ENCODE peak calls at places on chromosomes 4 and X, in nine cellular contexts. W is left lung; B is left ventricle myocardium inferior; J is colonic mucosa; P is cardiac muscle cell; S is osteoblast; T is tibial artery; H is CD8-positive, alpha-beta T cell; Q is DND-41. Z is an unnamed sample.

GRCh38 chrX:65587616-65588526 is 53.3 kb upstream of the LAS1L start:
- DNase-seq in W (peak; percentile 83), B (peak; percentile 80), J (peak; percentile 90), P (no peak), S (peak; percentile 70), T (peak; percentile 81), H (no peak), Q (no peak), Z (peak; percentile 80)

GRCh38 chr4:161813389-161813788 is 350.4 kb downstream of the FSTL5 start:
- DNase-seq in W (no peak), B (no peak), J (no peak), P (no peak), S (no peak), T (no peak), H (no peak), Q (no peak), Z (no peak)

GRCh38 chr4:108940086-108941033 is 177.5 kb upstream of the ETNPPL start:
- DNase-seq in W (no peak), B (no peak), J (no peak), P (no peak), S (no peak), T (no peak), H (no peak), Q (peak; percentile 39), Z (no peak)

GRCh38 chr4:16110199-16110598 is 26.4 kb upstream of the PROM1 start:
- DNase-seq in W (no peak), B (no peak), J (no peak), P (no peak), S (no peak), T (no peak), H (no peak), Q (no peak), Z (no peak)

GRCh38 chr4:37628977-37629609 is 57.1 kb downstream of the RELL1 start:
- DNase-seq in W (no peak), B (no peak), J (no peak), P (no peak), S (peak; percentile 80), T (peak; percentile 41), H (no peak), Q (no peak), Z (no peak)

GRCh38 chr4:1714303-1715001 is 2.3 kb upstream of the SLBP start:
- DNase-seq in W (no peak), B (no peak), J (no peak), P (no peak), S (peak; percentile 64), T (no peak), H (no peak), Q (no peak), Z (no peak)

GRCh38 chr4:181957088-181957487 is 286.1 kb upstream of the TENM3 start:
- DNase-seq in W (no peak), B (no peak), J (no peak), P (no peak), S (no peak), T (no peak), H (no peak), Q (no peak), Z (no peak)

GRCh38 chr4:3765271-3766206 is 646 bp upstream of the ADRA2C start:
- DNase-seq in W (no peak), B (peak; percentile 26), J (peak; percentile 26), P (peak; percentile 84), S (peak; percentile 100), T (peak; percentile 44), H (no peak), Q (no peak), Z (no peak)

GRCh38 chr4:1598641-1599481 is 85.3 kb downstream of the FAM53A start:
- DNase-seq in W (peak; percentile 66), B (no peak), J (no peak), P (no peak), S (peak; percentile 74), T (no peak), H (no peak), Q (no peak), Z (no peak)

GRCh38 chrX:131762802-131763234 is 218.9 kb downstream of the OR13H1 start:
- DNase-seq in W (no peak), B (no peak), J (peak; percentile 78), P (no peak), S (no peak), T (no peak), H (no peak), Q (no peak), Z (no peak)

GRCh38 chr4:16140520-16141249 is 56.9 kb upstream of the PROM1 start:
- DNase-seq in W (no peak), B (no peak), J (peak; percentile 89), P (peak; percentile 60), S (peak; percentile 74), T (no peak), H (no peak), Q (no peak), Z (no peak)

GRCh38 chrX:87518504-87518903 is 902 bp downstream of the KLHL4 start:
- DNase-seq in W (no peak), B (no peak), J (no peak), P (peak; percentile 8), S (no peak), T (no peak), H (no peak), Q (no peak), Z (no peak)
- H3K4me3 ChIP-seq in W (no peak overlapping the region), B (peak overlapping the region; percentile 61), J (no peak overlapping the region), P (peak overlapping the region; percentile 62), S (peak overlapping the region; percentile 61), T (peak overlapping the region; percentile 41), H (no peak overlapping the region), Q (peak overlapping the region; percentile 57), Z (peak overlapping the region; percentile 60)

GRCh38 chr4:153759407-153760226 is at the start of gene RNF175:
- DNase-seq in W (peak; percentile 85), B (no peak), J (no peak), P (peak; percentile 56), S (peak; percentile 77), T (no peak), H (no peak), Q (no peak), Z (no peak)
- H3K27ac ChIP-seq in W (no peak within 1 kb of the TSS), B (no peak within 1 kb of the TSS), J (no peak within 1 kb of the TSS), P (no peak within 1 kb of the TSS), S (no peak within 1 kb of the TSS), T (no peak within 1 kb of the TSS), H (no peak within 1 kb of the TSS), Q (no peak within 1 kb of the TSS), Z (no peak within 1 kb of the TSS)

GRCh38 chrX:44817029-44817428 is 26.8 kb upstream of the DUSP21 start:
- DNase-seq in W (no peak), B (no peak), J (no peak), P (no peak), S (no peak), T (no peak), H (no peak), Q (no peak), Z (no peak)

GRCh38 chrX:44816369-44816768 is 27.5 kb upstream of the DUSP21 start:
- DNase-seq in W (no peak), B (no peak), J (no peak), P (no peak), S (no peak), T (no peak), H (no peak), Q (no peak), Z (no peak)
- TF ChIP-seq CTCF in W (no peak), B (no peak), J (no peak), P (no peak), S (no peak), T (no peak), H (no peak), Q (no peak), Z (no peak)

GRCh38 chrX:69372435-69372834 is 131.7 kb upstream of the NALF2 start:
- DNase-seq in W (no peak), B (no peak), J (no peak), P (no peak), S (no peak), T (no peak), H (no peak), Q (no peak), Z (peak; percentile 16)
- H3K4me3 ChIP-seq in W (no peak overlapping the region), B (no peak overlapping the region), J (no peak overlapping the region), P (no peak overlapping the region), S (no peak overlapping the region), T (no peak overlapping the region), H (no peak overlapping the region), Q (no peak overlapping the region), Z (no peak overlapping the region)

GRCh38 chr4:165506780-165507305 is 128.0 kb downstream of the CPE start:
- DNase-seq in W (no peak), B (no peak), J (no peak), P (no peak), S (no peak), T (no peak), H (no peak), Q (no peak), Z (no peak)
- H3K27ac ChIP-seq in W (no peak overlapping the region), B (no peak overlapping the region), J (no peak overlapping the region), P (peak overlapping the region; percentile 37), S (no peak overlapping the region), T (no peak overlapping the region), H (no peak overlapping the region), Q (no peak overlapping the region), Z (no peak overlapping the region)